ENCODE peak calls at places on chromosomes 4 and X, in seven cellular contexts. C is H9, V is H1, X is mesendoderm, H is IMR-90, Z is trophoblast cell, J is neuronal stem cell. D is an unnamed sample.

GRCh38 chr4:179666226-179666625 is 2224.0 kb upstream of the AGA start:
- DNase-seq in V (no peak), Z (no peak), C (peak), H (no peak), J (no peak), X (peak), D (no peak)

GRCh38 chr4:36243355-36244256 is 708 bp downstream of the ARAP2 start:
- DNase-seq in H (peak), Z (peak), V (no peak), C (peak), J (peak), X (peak), D (peak)

GRCh38 chr4:142318280-142318679 is 527.8 kb downstream of the INPP4B start:
- DNase-seq in C (no peak), Z (peak), X (no peak), V (no peak), J (no peak), H (no peak), D (no peak)

GRCh38 chr4:181193162-181193930 is 1049.9 kb upstream of the TENM3 start:
- DNase-seq in J (no peak), V (no peak), Z (no peak), X (peak), C (no peak), H (no peak), D (no peak)

GRCh38 chrX:118534716-118535493 is 39.3 kb downstream of the DOCK11 start:
- DNase-seq in J (no peak), X (peak), H (no peak), V (no peak), C (no peak), Z (peak), D (no peak)

GRCh38 chr4:48602222-48602621 is 112.2 kb downstream of the ZAR1 start:
- DNase-seq in X (no peak), C (no peak), Z (peak), H (peak), J (no peak), V (no peak), D (peak)

GRCh38 chrX:54248309-54248708 is 65.3 kb upstream of the FAM120C start:
- DNase-seq in X (peak), Z (peak), H (peak), C (no peak), V (no peak), J (no peak), D (peak)

GRCh38 chr4:87843936-87844335 is 11.2 kb downstream of the MEPE start:
- DNase-seq in V (no peak), J (no peak), H (peak), Z (peak), X (no peak), C (no peak), D (peak)

GRCh38 chr4:2733001-2733843 is 22.9 kb downstream of the TNIP2 start:
- DNase-seq in H (no peak), C (no peak), Z (no peak), J (no peak), V (no peak), X (no peak), D (no peak)

GRCh38 chr4:6476893-6477292 is 4.5 kb upstream of the PPP2R2C start:
- DNase-seq in C (peak), V (no peak), J (no peak), Z (no peak), H (no peak), X (no peak), D (no peak)

GRCh38 chr4:54099287-54099958 is 540 bp upstream of the GSX2 start:
- DNase-seq in X (peak), V (no peak), H (no peak), C (peak), Z (peak), J (no peak), D (no peak)
- H3K18ac ChIP-seq in X (no peak), V (no peak), H (no peak), C (no peak), Z (no peak), J (peak), D (no peak)

GRCh38 chrX:13478740-13479451 is 90.5 kb upstream of the EGFL6 start:
- DNase-seq in C (no peak), Z (no peak), H (no peak), X (no peak), J (no peak), V (no peak), D (no peak)

GRCh38 chrX:13485167-13485566 is 84.2 kb upstream of the EGFL6 start:
- DNase-seq in C (no peak), H (no peak), V (no peak), J (no peak), Z (peak), X (peak), D (no peak)

GRCh38 chrX:13479452-13479813 is 90.0 kb upstream of the EGFL6 start:
- DNase-seq in J (no peak), Z (no peak), H (no peak), X (no peak), V (no peak), C (no peak), D (no peak)

GRCh38 chrX:13483773-13484172 is 85.6 kb upstream of the EGFL6 start:
- DNase-seq in X (no peak), Z (no peak), V (no peak), C (no peak), H (no peak), J (no peak), D (no peak)

GRCh38 chrX:13482764-13483552 is 86.4 kb upstream of the EGFL6 start:
- DNase-seq in Z (no peak), X (no peak), V (no peak), C (no peak), J (no peak), H (no peak), D (no peak)
- H3K18ac ChIP-seq in Z (no peak), X (no peak), V (no peak), C (no peak), J (no peak), H (no peak), D (no peak)

GRCh38 chr4:177405508-177405907 is 36.7 kb downstream of the AGA start:
- DNase-seq in C (no peak), X (no peak), Z (no peak), J (no peak), H (no peak), V (no peak), D (no peak)
- H3K18ac ChIP-seq in C (no peak), X (no peak), Z (no peak), J (no peak), H (no peak), V (no peak), D (no peak)

GRCh38 chrX:10280061-10280460 is 123.3 kb downstream of the CLCN4 start:
- DNase-seq in H (no peak), V (no peak), Z (no peak), J (no peak), X (no peak), C (no peak), D (no peak)
- H3K18ac ChIP-seq in H (no peak), V (no peak), Z (no peak), J (no peak), X (no peak), C (no peak), D (no peak)

DNA sequence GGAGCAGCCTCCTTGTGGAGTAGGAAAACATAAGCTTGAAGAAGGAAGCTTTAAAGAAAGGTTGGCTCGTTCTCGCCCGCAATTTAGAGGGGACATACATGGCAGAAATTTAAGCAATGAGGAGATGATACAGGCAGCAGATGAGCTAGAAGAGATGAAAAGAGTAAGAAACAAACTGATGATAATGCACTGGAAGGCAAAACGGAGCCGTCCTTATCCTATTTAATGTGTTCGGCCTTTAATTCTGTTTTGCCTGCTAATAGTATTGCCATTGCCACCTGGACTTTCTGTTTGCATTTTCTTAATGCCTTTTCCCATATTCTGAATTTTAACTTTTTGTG is 1.4 kb downstream of the TCEAL1 start:
- DNase-seq in H (no peak), X (no peak), C (no peak), V (no peak), J (no peak), Z (no peak), D (no peak)
- H3K18ac ChIP-seq in H (peak), X (no peak), C (no peak), V (no peak), J (no peak), Z (no peak), D (no peak)

DNA sequence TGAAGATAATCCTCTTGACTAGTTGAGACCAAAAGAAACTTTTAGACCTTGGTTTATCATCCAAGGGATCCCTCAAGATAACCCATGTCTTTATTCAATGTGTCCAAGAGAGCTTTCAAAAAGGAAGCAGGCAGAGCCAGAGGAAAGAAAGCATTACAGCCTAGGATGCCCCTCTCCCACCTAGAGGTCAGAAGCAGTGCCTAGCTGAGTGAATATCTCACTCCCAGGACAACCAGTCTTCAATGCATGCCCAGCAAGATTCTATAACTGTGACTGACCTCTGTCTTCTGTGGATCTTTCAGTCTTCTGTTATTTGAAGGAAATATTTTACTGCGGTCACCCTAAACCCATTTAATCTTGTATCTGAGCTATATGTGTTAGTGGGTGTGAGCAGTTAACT is 537.2 kb upstream of the CPEB2 start:
- DNase-seq in V (no peak), Z (no peak), J (no peak), H (no peak), X (no peak), C (no peak), D (no peak)
- H3K18ac ChIP-seq in V (no peak), Z (no peak), J (no peak), H (no peak), X (no peak), C (no peak), D (no peak)

GRCh38 chrX:155005190-155005589 is 17.3 kb downstream of the F8 start:
- DNase-seq in X (no peak), H (no peak), V (no peak), Z (no peak), C (no peak), J (no peak), D (no peak)

GRCh38 chrX:155000841-155001240 is 21.7 kb downstream of the F8 start:
- DNase-seq in X (no peak), C (no peak), J (no peak), Z (no peak), H (no peak), V (no peak), D (no peak)

GRCh38 chrX:154998204-154998880 is 24.2 kb downstream of the F8 start:
- DNase-seq in V (no peak), X (no peak), J (no peak), Z (no peak), C (no peak), H (no peak), D (no peak)

GRCh38 chrX:155001873-155002272 is 20.6 kb downstream of the F8 start:
- DNase-seq in J (no peak), H (no peak), X (no peak), Z (no peak), C (no peak), V (no peak), D (no peak)
- H3K18ac ChIP-seq in J (no peak), H (no peak), X (no peak), Z (no peak), C (no peak), V (no peak), D (no peak)

DNA sequence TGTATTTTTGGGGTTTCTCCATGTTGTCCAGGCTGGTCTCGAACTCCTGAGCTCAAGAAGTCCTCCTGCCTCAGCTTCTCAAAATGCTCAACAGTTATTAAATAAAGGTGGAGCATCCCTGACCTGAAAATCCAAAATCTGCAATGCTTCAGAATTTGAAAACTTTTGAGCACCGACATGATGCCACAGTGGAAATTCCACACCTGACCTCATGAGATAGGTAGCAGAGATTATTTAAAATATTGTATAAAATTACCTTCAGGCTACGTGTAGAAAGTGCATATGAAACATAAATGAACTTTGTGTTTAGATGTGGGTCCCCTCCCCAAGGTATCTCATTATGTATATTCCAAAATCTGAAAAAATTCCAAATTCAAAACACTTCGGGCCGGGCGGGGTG is 42.7 kb upstream of the PDGFRA start:
- DNase-seq in H (no peak), V (no peak), X (no peak), C (no peak), J (no peak), Z (peak), D (no peak)
- H3K18ac ChIP-seq in H (no peak), V (no peak), X (no peak), C (no peak), J (no peak), Z (no peak), D (no peak)

GRCh38 chr4:39442910-39443480 is 15.7 kb downstream of the RPL9 start:
- DNase-seq in V (no peak), Z (no peak), X (no peak), J (no peak), C (no peak), H (no peak), D (no peak)
- H3K18ac ChIP-seq in V (no peak), Z (no peak), X (no peak), J (no peak), C (no peak), H (no peak), D (no peak)

D was measured in mesenchymal stem cell.